ENCODE peak calls at places on chromosomes 11 and 22, in nine cellular contexts. A is NCI-H524; M is ACHN; Q is activated CD8-positive, alpha-beta T cell treated with anti-CD3 and anti-CD28 coated beads for 36 hours; B is body of pancreas; P is transverse colon; E is PC-9; W is astrocyte of the spinal cord; S is iPS-NIHi11. X is an unnamed sample.

GRCh38 chr22:30196141-30196866 is 50.3 kb downstream of the LIF start:
- DNase-seq in A (peak), M (peak), Q (peak), B (peak), P (peak), E (peak), W (peak), S (peak), X (peak)

GRCh38 chr22:41544671-41545476 is 604 bp upstream of the POLR3H start:
- DNase-seq in A (no peak), M (no peak), Q (peak), B (no peak), P (no peak), E (no peak), W (no peak), S (no peak), X (no peak)

GRCh38 chr22:36577019-36577418 is 48.1 kb upstream of the EIF3D start:
- DNase-seq in A (no peak), M (peak), Q (no peak), B (no peak), P (no peak), E (peak), W (peak), S (no peak), X (peak)

GRCh38 chr11:62880231-62880802 is 379 bp upstream of the SLC3A2 start:
- DNase-seq in A (no peak), M (peak), Q (peak), B (no peak), P (no peak), E (peak), W (peak), S (no peak), X (peak)

GRCh38 chr11:45926536-45927331 is 4.3 kb downstream of the LARGE2 start:
- DNase-seq in A (no peak), M (no peak), Q (no peak), B (peak), P (peak), E (no peak), W (no peak), S (no peak), X (no peak)

GRCh38 chr11:64742940-64743590 is 877 bp downstream of the RASGRP2 start:
- DNase-seq in A (no peak), M (peak), Q (peak), B (peak), P (peak), E (peak), W (no peak), S (peak), X (peak)

GRCh38 chr11:2272946-2273280 is 2.5 kb upstream of the ASCL2 start:
- DNase-seq in A (no peak), M (no peak), Q (no peak), B (no peak), P (no peak), E (no peak), W (no peak), S (no peak), X (no peak)

GRCh38 chr11:61037694-61038093 is 64.6 kb upstream of the CD5 start:
- DNase-seq in A (no peak), M (no peak), Q (no peak), B (no peak), P (no peak), E (no peak), W (peak), S (no peak), X (no peak)

GRCh38 chr11:103547009-103547408 is 437.8 kb downstream of the DYNC2H1 start:
- DNase-seq in A (no peak), M (no peak), Q (no peak), B (no peak), P (no peak), E (no peak), W (no peak), S (no peak), X (no peak)

GRCh38 chr11:114678125-114679036 is at the start of gene NXPE2:
- DNase-seq in A (no peak), M (no peak), Q (no peak), B (no peak), P (peak), E (no peak), W (peak), S (no peak), X (peak)

GRCh38 chr11:120917536-120918239 is 106.2 kb upstream of the TBCEL start:
- DNase-seq in A (peak), M (no peak), Q (no peak), B (no peak), P (no peak), E (no peak), W (no peak), S (no peak), X (no peak)

GRCh38 chr11:69303427-69303826 is 9.5 kb downstream of the MYEOV start:
- DNase-seq in A (no peak), M (no peak), Q (no peak), B (peak), P (no peak), E (no peak), W (no peak), S (no peak), X (no peak)

GRCh38 chr22:40323681-40324083 is 22.6 kb upstream of the ADSL start:
- DNase-seq in A (no peak), M (no peak), Q (peak), B (no peak), P (no peak), E (no peak), W (no peak), S (no peak), X (peak)

GRCh38 chr22:50313600-50313999 is 6.2 kb upstream of the PLXNB2 start:
- DNase-seq in A (no peak), M (no peak), Q (no peak), B (no peak), P (no peak), E (no peak), W (no peak), S (peak), X (no peak)

GRCh38 chr22:23518381-23519187 is 61.5 kb downstream of the IGLL1 start:
- DNase-seq in A (no peak), M (no peak), Q (no peak), B (no peak), P (no peak), E (no peak), W (no peak), S (no peak), X (no peak)

GRCh38 chr11:69950120-69950519 is 128.0 kb upstream of the ANO1 start:
- DNase-seq in A (peak), M (no peak), Q (peak), B (no peak), P (peak), E (peak), W (peak), S (peak), X (no peak)

X was measured in AG08395.